ENCODE peak calls at places on chromosomes 6 and 20, in eight cellular contexts. U, Z, M, K, I, N, S and Q are unnamed samples.

GRCh38 chr6:167229586-167229985 is 61.5 kb upstream of the UNC93A start:
- DNase-seq in U (no peak), Z (no peak), M (no peak), K (no peak), I (no peak), N (no peak), S (no peak), Q (no peak)

GRCh38 chr6:90146914-90147668 is 149.6 kb downstream of the BACH2 start:
- DNase-seq in U (no peak), Z (no peak), M (no peak), K (no peak), I (no peak), N (no peak), S (no peak), Q (no peak)

GRCh38 chr20:50220093-50220893 is 29.7 kb downstream of the CEBPB start:
- DNase-seq in U (no peak), Z (no peak), M (no peak), K (no peak), I (no peak), N (no peak), S (no peak), Q (no peak)

GRCh38 chr6:163436843-163437242 is 22.3 kb downstream of the QKI start:
- DNase-seq in U (no peak), Z (no peak), M (no peak), K (no peak), I (no peak), N (no peak), S (no peak), Q (no peak)

GRCh38 chr20:60209048-60209447 is 250.8 kb downstream of the CDH26 start:
- DNase-seq in U (no peak), Z (no peak), M (no peak), K (no peak), I (no peak), N (no peak), S (no peak), Q (no peak)

GRCh38 chr20:31257364-31257763 is at the start of gene DEFB115:
- DNase-seq in U (no peak), Z (no peak), M (no peak), K (no peak), I (no peak), N (no peak), S (no peak), Q (no peak)

GRCh38 chr6:89079611-89080213 is 839 bp upstream of the PNRC1 start:
- DNase-seq in U (peak), Z (no peak), M (no peak), K (peak), I (peak), N (no peak), S (no peak), Q (peak)

GRCh38 chr6:44122821-44123220 is 4.4 kb downstream of the MRPL14 start:
- DNase-seq in U (no peak), Z (no peak), M (no peak), K (peak), I (peak), N (no peak), S (no peak), Q (no peak)

GRCh38 chr6:90955246-90955645 is 368.4 kb upstream of the MAP3K7 start:
- DNase-seq in U (no peak), Z (no peak), M (no peak), K (no peak), I (no peak), N (no peak), S (no peak), Q (no peak)

GRCh38 chr6:27422651-27423332 is 34.2 kb downstream of the ZNF391 start:
- DNase-seq in U (no peak), Z (no peak), M (no peak), K (peak), I (no peak), N (no peak), S (no peak), Q (no peak)

GRCh38 chr20:9332783-9333482 is 181.5 kb upstream of the LAMP5 start:
- DNase-seq in U (no peak), Z (no peak), M (no peak), K (no peak), I (no peak), N (no peak), S (no peak), Q (no peak)

GRCh38 chr20:47099749-47100515 is 205.3 kb downstream of the EYA2 start:
- DNase-seq in U (no peak), Z (no peak), M (no peak), K (peak), I (no peak), N (no peak), S (no peak), Q (no peak)

GRCh38 chr6:154537486-154537885 is 27.0 kb upstream of the CNKSR3 start:
- DNase-seq in U (no peak), Z (no peak), M (no peak), K (no peak), I (no peak), N (no peak), S (no peak), Q (no peak)

GRCh38 chr6:151230277-151230577 is 9.5 kb upstream of the AKAP12 start:
- DNase-seq in U (no peak), Z (no peak), M (no peak), K (no peak), I (no peak), N (no peak), S (no peak), Q (no peak)

GRCh38 chr6:159107451-159108260 is 61.5 kb upstream of the FNDC1 start:
- DNase-seq in U (peak), Z (no peak), M (no peak), K (no peak), I (peak), N (no peak), S (no peak), Q (peak)

GRCh38 chr6:132651062-132651461 is 7.9 kb downstream of the TAAR1 start:
- DNase-seq in U (no peak), Z (no peak), M (no peak), K (no peak), I (no peak), N (no peak), S (no peak), Q (no peak)

GRCh38 chr20:60239981-60240380 is 281.8 kb downstream of the CDH26 start:
- DNase-seq in U (no peak), Z (no peak), M (no peak), K (no peak), I (no peak), N (no peak), S (no peak), Q (no peak)

GRCh38 chr6:112150363-112150762 is 63.0 kb downstream of the FAM229B start:
- DNase-seq in U (no peak), Z (peak), M (no peak), K (peak), I (no peak), N (no peak), S (no peak), Q (no peak)

GRCh38 chr6:14092861-14093789 is 24.4 kb upstream of the CD83 start:
- DNase-seq in U (no peak), Z (no peak), M (no peak), K (peak), I (no peak), N (no peak), S (no peak), Q (no peak)

GRCh38 chr6:1267057-1267732 is 44.7 kb upstream of the FOXQ1 start:
- DNase-seq in U (no peak), Z (no peak), M (no peak), K (peak), I (no peak), N (no peak), S (no peak), Q (no peak)

GRCh38 chr6:133966654-133967300 is 13.8 kb downstream of the TBPL1 start:
- DNase-seq in U (no peak), Z (no peak), M (no peak), K (no peak), I (no peak), N (no peak), S (peak), Q (no peak)

GRCh38 chr6:153032255-153032882 is 29.9 kb upstream of the MTRF1L start:
- DNase-seq in U (no peak), Z (peak), M (no peak), K (peak), I (no peak), N (no peak), S (no peak), Q (no peak)

GRCh38 chr6:53664623-53665022 is 933 bp downstream of the KLHL31 start:
- DNase-seq in U (no peak), Z (no peak), M (no peak), K (no peak), I (no peak), N (no peak), S (no peak), Q (no peak)

GRCh38 chr6:46734867-46735719 is at the start of gene PLA2G7:
- DNase-seq in U (no peak), Z (no peak), M (no peak), K (peak), I (no peak), N (peak), S (peak), Q (no peak)

GRCh38 chr6:114941078-114941477 is 598.3 kb upstream of the HS3ST5 start:
- DNase-seq in U (no peak), Z (no peak), M (no peak), K (no peak), I (no peak), N (no peak), S (no peak), Q (no peak)

GRCh38 chr6:26521485-26522391 is 16.4 kb upstream of the HMGN4 start:
- DNase-seq in U (peak), Z (peak), M (peak), K (peak), I (peak), N (no peak), S (no peak), Q (peak)

GRCh38 chr20:58921564-58921963 is 59.5 kb upstream of the NELFCD start:
- DNase-seq in U (no peak), Z (no peak), M (no peak), K (no peak), I (no peak), N (no peak), S (no peak), Q (no peak)

GRCh38 chr20:57513199-57513598 is 11.7 kb downstream of the CTCFL start:
- DNase-seq in U (no peak), Z (no peak), M (no peak), K (peak), I (no peak), N (no peak), S (no peak), Q (no peak)

GRCh38 chr6:44395501-44395900 is 8.0 kb downstream of the CDC5L start:
- DNase-seq in U (no peak), Z (no peak), M (no peak), K (no peak), I (no peak), N (no peak), S (no peak), Q (no peak)

GRCh38 chr20:46802696-46803445 is 91.8 kb upstream of the EYA2 start:
- DNase-seq in U (no peak), Z (no peak), M (no peak), K (no peak), I (no peak), N (peak), S (no peak), Q (no peak)

GRCh38 chr6:12343440-12344162 is 53.4 kb downstream of the EDN1 start:
- DNase-seq in U (no peak), Z (no peak), M (no peak), K (no peak), I (no peak), N (no peak), S (peak), Q (no peak)

GRCh38 chr6:44650495-44650894 is 263.0 kb downstream of the CDC5L start:
- DNase-seq in U (no peak), Z (no peak), M (no peak), K (no peak), I (no peak), N (no peak), S (no peak), Q (no peak)

GRCh38 chr6:129638055-129639019 is 71.6 kb downstream of the ARHGAP18 start:
- DNase-seq in U (no peak), Z (no peak), M (no peak), K (no peak), I (no peak), N (no peak), S (no peak), Q (no peak)